ENCODE peak calls at places on chromosomes 4 and X, in ten cellular contexts. X, B, E, C, W, Q, F, Y, H and V are unnamed samples.
A peak's percentile ranks its signal among the peaks of the same experiment; 100 is the strongest.

GRCh38 chr4:117137143-117137542 is 51.8 kb upstream of the TRAM1L1 start:
- DNase-seq in Y (no peak), E (no peak), X (peak; percentile 74), Q (peak; percentile 22), C (no peak), W (no peak), F (no peak), B (no peak), H (no peak), V (no peak)

GRCh38 chr4:88681209-88681608 is 16.4 kb downstream of the NAP1L5 start:
- DNase-seq in F (no peak), B (no peak), H (no peak), Y (no peak), W (no peak), Q (no peak), X (no peak), C (no peak), E (no peak), V (no peak)

GRCh38 chr4:93996895-93997294 is 168.3 kb downstream of the ATOH1 start:
- DNase-seq in Q (no peak), H (no peak), F (no peak), Y (no peak), C (no peak), W (no peak), X (no peak), E (no peak), B (no peak), V (no peak)

GRCh38 chr4:54254915-54255246 is 25.8 kb downstream of the PDGFRA start:
- DNase-seq in X (no peak), C (no peak), F (no peak), W (no peak), Y (no peak), Q (no peak), E (no peak), B (no peak), H (no peak), V (peak; percentile 33)

GRCh38 chrX:68504237-68504636 is 5.4 kb downstream of the YIPF6 start:
- DNase-seq in H (peak; percentile 18), X (no peak), Q (peak; percentile 29), E (peak; percentile 51), C (peak; percentile 61), B (no peak), F (no peak), Y (no peak), W (no peak), V (no peak)

GRCh38 chr4:141180991-141181760 is 39.5 kb upstream of the ZNF330 start:
- DNase-seq in F (no peak), Q (no peak), B (no peak), H (no peak), W (no peak), C (no peak), X (no peak), Y (no peak), E (no peak), V (no peak)

GRCh38 chr4:89539797-89540711 is 232.5 kb upstream of the GPRIN3 start:
- DNase-seq in E (no peak), C (no peak), H (no peak), F (no peak), W (no peak), B (no peak), X (no peak), Q (no peak), Y (no peak), V (no peak)

GRCh38 chr4:120633810-120634209 is 288.7 kb downstream of the PRDM5 start:
- DNase-seq in Y (no peak), H (no peak), B (no peak), C (no peak), X (peak; percentile 6), W (no peak), F (no peak), Q (no peak), E (no peak), V (no peak)